ENCODE peak calls at places on chromosomes 7 and 10, in nine cellular contexts. S is neural crest cell, L is nephron progenitor cell, Q is osteocyte, W is mammary epithelial cell, O is uterus, C is fibroblast of mammary gland, E is astrocyte of the spinal cord, I is tibial nerve. V is an unnamed sample.

GRCh38 chr10:109922976-109923921 is at the start of gene XPNPEP1:
- DNase-seq in S (peak; percentile 72), L (peak; percentile 90), Q (peak; percentile 93), W (peak; percentile 81), O (peak; percentile 86), C (peak; percentile 76), E (peak; percentile 85), I (peak; percentile 76), V (peak; percentile 89)

GRCh38 chr10:112209534-112210200 is 26.1 kb upstream of the GPAM start:
- DNase-seq in S (no peak), L (no peak), Q (no peak), W (no peak), O (no peak), C (peak; percentile 63), E (no peak), I (no peak), V (no peak)

GRCh38 chr7:75638607-75639070 is 100.1 kb downstream of the HIP1 start:
- DNase-seq in S (peak; percentile 51), L (peak; percentile 76), Q (peak; percentile 86), W (peak; percentile 28), O (peak; percentile 42), C (peak; percentile 28), E (no peak), I (peak; percentile 35), V (no peak)

GRCh38 chr10:126080879-126081331 is 184.5 kb downstream of the FANK1 start:
- DNase-seq in S (no peak), L (no peak), Q (no peak), W (no peak), O (no peak), C (peak; percentile 83), E (peak; percentile 91), I (no peak), V (no peak)

GRCh38 chr7:132773527-132773956 is 197.3 kb upstream of the PLXNA4 start:
- DNase-seq in S (no peak), L (no peak), Q (no peak), W (peak; percentile 33), O (no peak), C (peak; percentile 87), E (no peak), I (no peak), V (no peak)

GRCh38 chr10:123180101-123180500 is 25.9 kb downstream of the BUB3 start:
- DNase-seq in S (no peak), L (no peak), Q (no peak), W (no peak), O (no peak), C (no peak), E (no peak), I (no peak), V (no peak)

GRCh38 chr10:70584366-70584765 is 18.2 kb downstream of the PRF1 start:
- DNase-seq in S (no peak), L (no peak), Q (no peak), W (no peak), O (no peak), C (no peak), E (no peak), I (no peak), V (peak; percentile 1)

GRCh38 chr7:97845622-97846203 is 26.5 kb downstream of the ASNS start:
- DNase-seq in S (peak; percentile 9), L (no peak), Q (no peak), W (no peak), O (no peak), C (peak; percentile 34), E (peak; percentile 36), I (no peak), V (peak; percentile 39)

GRCh38 chr7:157541796-157542668 is 205.2 kb downstream of the DNAJB6 start:
- DNase-seq in S (no peak), L (no peak), Q (no peak), W (no peak), O (no peak), C (no peak), E (no peak), I (no peak), V (no peak)

GRCh38 chr7:74584160-74584954 is 73.2 kb upstream of the GTF2I start:
- DNase-seq in S (no peak), L (no peak), Q (no peak), W (no peak), O (no peak), C (no peak), E (no peak), I (no peak), V (no peak)

GRCh38 chr7:96558530-96558929 is 151.1 kb downstream of the SEM1 start:
- DNase-seq in S (no peak), L (no peak), Q (no peak), W (no peak), O (no peak), C (peak; percentile 23), E (no peak), I (no peak), V (no peak)

GRCh38 chr10:56370217-56371113 is 9.4 kb upstream of the ZWINT start:
- DNase-seq in S (no peak), L (no peak), Q (no peak), W (peak; percentile 30), O (no peak), C (peak; percentile 7), E (peak; percentile 8), I (no peak), V (peak; percentile 7)

GRCh38 chr10:106147050-106147449 is 1017.5 kb downstream of the SORCS1 start:
- DNase-seq in S (no peak), L (no peak), Q (no peak), W (no peak), O (no peak), C (no peak), E (no peak), I (no peak), V (no peak)

GRCh38 chr7:107029764-107030286 is 14.7 kb upstream of the PRKAR2B start:
- DNase-seq in S (no peak), L (no peak), Q (no peak), W (no peak), O (no peak), C (no peak), E (no peak), I (no peak), V (no peak)

GRCh38 chr7:86908948-86909347 is 150.5 kb downstream of the ELAPOR2 start:
- DNase-seq in S (no peak), L (peak; percentile 38), Q (no peak), W (no peak), O (no peak), C (peak; percentile 12), E (peak; percentile 5), I (no peak), V (no peak)

GRCh38 chr7:27423290-27423689 is 180.7 kb downstream of the EVX1 start:
- DNase-seq in S (no peak), L (no peak), Q (no peak), W (peak; percentile 93), O (peak; percentile 89), C (peak; percentile 73), E (no peak), I (no peak), V (no peak)

GRCh38 chr10:120671491-120671890 is 179.7 kb upstream of the WDR11 start:
- DNase-seq in S (no peak), L (no peak), Q (no peak), W (no peak), O (no peak), C (no peak), E (no peak), I (no peak), V (no peak)

GRCh38 chr10:132331259-132331955 is 586 bp upstream of the LRRC27 start:
- DNase-seq in S (no peak), L (no peak), Q (no peak), W (no peak), O (no peak), C (peak; percentile 21), E (no peak), I (no peak), V (no peak)

DNA sequence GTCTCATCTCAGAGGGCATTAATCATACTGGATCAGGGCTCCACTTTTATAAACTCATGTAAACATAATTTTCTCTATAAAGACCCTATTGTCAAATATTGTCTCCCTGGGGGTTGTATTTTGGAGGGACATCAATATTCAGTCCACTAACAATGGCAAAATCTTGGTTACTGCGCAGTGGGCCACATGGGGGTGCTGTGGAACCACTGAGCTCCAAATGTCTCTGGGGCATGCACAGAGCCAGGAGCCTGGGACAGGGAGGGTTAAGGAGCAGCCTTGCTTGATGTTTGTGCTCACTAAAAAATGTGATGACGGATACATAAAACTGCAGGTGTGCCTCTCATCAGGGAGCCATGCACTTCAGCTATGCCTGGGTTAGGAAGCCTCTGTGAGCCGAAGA is 62.1 kb upstream of the PRSS58 start:
- DNase-seq in S (no peak), L (peak; percentile 23), Q (no peak), W (no peak), O (no peak), C (peak; percentile 8), E (no peak), I (no peak), V (peak; percentile 68)
- TF ChIP-seq CTCF in S (peak; percentile 62), L (peak; percentile 29), Q (peak; percentile 22), W (peak; percentile 56), O (no peak), C (peak; percentile 48), E (peak; percentile 47), I (no peak), V (peak; percentile 43)

DNA sequence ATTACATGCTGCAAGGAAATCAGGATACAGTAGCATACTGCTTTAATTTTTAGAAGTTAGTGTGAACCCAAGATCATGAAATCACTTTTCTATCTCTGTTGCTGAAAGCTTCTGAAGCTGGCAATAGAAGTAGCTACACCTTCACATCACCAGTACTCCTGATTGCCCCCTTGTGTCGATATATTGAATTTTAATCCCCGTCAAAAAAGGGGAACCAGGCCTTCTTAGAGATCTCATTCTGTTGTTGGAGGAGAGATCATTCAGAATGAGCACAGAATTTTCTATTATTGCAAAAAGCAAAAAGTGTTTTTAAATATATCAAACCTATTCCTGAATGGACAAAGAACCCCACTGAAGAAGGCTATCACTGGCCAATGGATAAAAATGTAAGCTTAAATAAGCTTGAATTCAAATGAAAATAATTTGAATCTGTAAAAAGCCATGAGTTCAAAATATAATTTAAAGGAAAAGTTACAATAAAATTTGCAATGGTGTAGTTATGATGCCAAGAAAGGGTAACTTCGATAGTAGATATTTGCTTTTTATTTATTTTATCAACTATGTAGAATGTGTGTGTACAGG is 39.7 kb upstream of the TEX47 start:
- DNase-seq in S (peak; percentile 15), L (peak; percentile 21), Q (no peak), W (peak; percentile 26), O (no peak), C (peak; percentile 26), E (peak; percentile 26), I (no peak), V (no peak)
- TF ChIP-seq CTCF in S (peak; percentile 72), L (peak; percentile 76), Q (peak; percentile 54), W (peak; percentile 61), O (peak; percentile 7), C (peak; percentile 50), E (peak; percentile 63), I (no peak), V (peak; percentile 33)

DNA sequence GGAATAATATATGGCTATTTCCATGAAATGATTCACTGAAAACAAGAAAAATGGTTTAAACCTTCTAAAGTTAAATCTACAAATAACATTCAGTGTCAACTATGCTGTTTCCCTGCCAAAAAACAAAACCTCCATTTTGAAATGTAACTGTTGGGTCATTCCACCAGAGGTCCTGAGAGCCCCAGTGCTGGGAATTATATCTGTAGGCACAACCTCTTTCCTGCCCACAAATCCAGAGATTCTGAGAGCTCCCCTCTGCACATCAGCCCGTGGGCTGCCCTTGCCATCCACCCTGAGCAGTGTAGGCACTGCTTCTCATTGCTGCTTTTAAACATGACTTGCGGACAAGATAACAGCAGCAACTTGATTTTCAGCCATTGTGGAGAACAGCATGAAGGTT is 198.6 kb downstream of the TMEM178B start:
- DNase-seq in S (no peak), L (no peak), Q (no peak), W (no peak), O (no peak), C (no peak), E (no peak), I (no peak), V (no peak)
- TF ChIP-seq CTCF in S (no peak), L (no peak), Q (no peak), W (peak; percentile 10), O (no peak), C (peak; percentile 1), E (no peak), I (no peak), V (no peak)

GRCh38 chr7:22660732-22661131 is 66.3 kb upstream of the IL6 start:
- DNase-seq in S (no peak), L (no peak), Q (no peak), W (no peak), O (no peak), C (no peak), E (no peak), I (no peak), V (no peak)
- TF ChIP-seq CTCF in S (peak; percentile 18), L (no peak), Q (no peak), W (no peak), O (no peak), C (peak; percentile 6), E (no peak), I (no peak), V (peak; percentile 27)